ENCODE peak calls at places on chromosomes 12 and 14, in four cellular contexts. W is stimulated activated CD4-positive, alpha-beta T cell treated with anti-CD3 and anti-CD28 coated beads, Interleukin-1b, Interleukin-23, amount 100 ng/mL, for 1 hour; A is NCI-H2081; Q is psoas muscle. X is an unnamed sample.

GRCh38 chr12:64625243-64626077 is 15.2 kb downstream of the RASSF3 start:
- DNase-seq in W (no peak), A (no peak), Q (peak), X (no peak)

GRCh38 chr12:49331360-49332222 is 5.4 kb downstream of the C1QL4 start:
- DNase-seq in W (no peak), A (no peak), Q (peak), X (no peak)

GRCh38 chr12:62575036-62575435 is 108.4 kb downstream of the MON2 start:
- DNase-seq in W (no peak), A (no peak), Q (no peak), X (no peak)

GRCh38 chr12:109458771-109459208 is 18.3 kb downstream of the KCTD10 start:
- DNase-seq in W (no peak), A (no peak), Q (no peak), X (no peak)

GRCh38 chr14:50533314-50533705 is 941 bp upstream of the MAP4K5 start:
- DNase-seq in W (no peak), A (no peak), Q (no peak), X (no peak)

GRCh38 chr12:57031228-57031670 is 14.9 kb upstream of the TAC3 start:
- DNase-seq in W (no peak), A (peak), Q (no peak), X (no peak)

GRCh38 chr14:52553002-52553670 is 500 bp downstream of the GPR137C start:
- DNase-seq in W (no peak), A (peak), Q (peak), X (peak)

GRCh38 chr12:25648460-25648859 is 95.4 kb upstream of the LMNTD1 start:
- DNase-seq in W (no peak), A (peak), Q (peak), X (peak)

GRCh38 chr14:104686624-104687517 is 2.5 kb upstream of the INF2 start:
- DNase-seq in W (no peak), A (no peak), Q (no peak), X (no peak)

GRCh38 chr12:25313591-25313990 is 62.9 kb upstream of the KRAS start:
- DNase-seq in W (no peak), A (no peak), Q (no peak), X (no peak)

GRCh38 chr14:99224116-99224910 is 47.7 kb downstream of the BCL11B start:
- DNase-seq in W (no peak), A (no peak), Q (no peak), X (no peak)

GRCh38 chr12:125061229-125061628 is 4.0 kb upstream of the AACS start:
- DNase-seq in W (no peak), A (no peak), Q (no peak), X (no peak)

GRCh38 chr12:42076976-42077375 is 67.7 kb downstream of the GXYLT1 start:
- DNase-seq in W (no peak), A (no peak), Q (no peak), X (no peak)

GRCh38 chr14:68548194-68549056 is 244.4 kb downstream of the ZFP36L1 start:
- DNase-seq in W (no peak), A (peak), Q (peak), X (peak)

GRCh38 chr12:80186727-80187217 is 87.4 kb downstream of the OTOGL start:
- DNase-seq in W (no peak), A (peak), Q (no peak), X (no peak)

GRCh38 chr12:129101404-129101803 is 248.1 kb downstream of the GLT1D1 start:
- DNase-seq in W (no peak), A (no peak), Q (no peak), X (no peak)

GRCh38 chr14:101291390-101291789 is 269.9 kb upstream of the DIO3 start:
- DNase-seq in W (no peak), A (no peak), Q (no peak), X (no peak)

GRCh38 chr14:104302794-104303405 is 164.5 kb downstream of the KIF26A start:
- DNase-seq in W (no peak), A (no peak), Q (no peak), X (no peak)

GRCh38 chr14:49687942-49688700 is at the start of gene POLE2:
- DNase-seq in W (peak), A (peak), Q (peak), X (peak)

X was measured in H1.